ENCODE peak calls at places on chromosomes 4 and X, in ten cellular contexts. G, E, Z, B, X, T, M, I, L and K are unnamed samples.

GRCh38 chrX:75781618-75782017 is 3.4 kb downstream of the MAGEE2 start:
- DNase-seq in Z (no peak), I (no peak), G (no peak), T (no peak), X (no peak), M (no peak), L (no peak), E (no peak), B (no peak), K (no peak)

GRCh38 chr4:119211856-119212250 is 660 bp upstream of the USP53 start:
- DNase-seq in X (no peak), M (no peak), I (no peak), L (no peak), Z (no peak), B (no peak), G (no peak), E (no peak), T (no peak), K (no peak)

GRCh38 chr4:118354913-118355312 is 2.1 kb upstream of the PRSS12 start:
- DNase-seq in I (no peak), T (no peak), E (no peak), X (no peak), B (no peak), L (no peak), M (no peak), Z (no peak), G (no peak), K (no peak)

GRCh38 chr4:114273246-114273645 is 293.8 kb upstream of the ARSJ start:
- DNase-seq in Z (no peak), M (no peak), E (no peak), T (no peak), I (no peak), L (no peak), G (no peak), X (no peak), B (no peak), K (no peak)

GRCh38 chr4:153122855-153123254 is 81.4 kb upstream of the TRIM2 start:
- DNase-seq in L (no peak), T (no peak), M (no peak), I (no peak), Z (no peak), G (no peak), E (no peak), B (no peak), X (no peak), K (no peak)

GRCh38 chr4:65968873-65969272 is 298.6 kb upstream of the EPHA5 start:
- DNase-seq in M (no peak), Z (no peak), B (no peak), L (no peak), E (peak), G (no peak), T (no peak), X (no peak), I (no peak), K (no peak)

GRCh38 chrX:151896734-151897474 is 15.8 kb upstream of the MAGEA4 start:
- DNase-seq in G (peak), T (peak), E (peak), X (no peak), L (no peak), Z (no peak), I (no peak), B (peak), M (no peak), K (no peak)

GRCh38 chr4:69849969-69850368 is 10.0 kb downstream of the SULT1E1 start:
- DNase-seq in L (no peak), Z (no peak), I (no peak), X (no peak), E (no peak), G (no peak), T (no peak), M (no peak), B (no peak), K (no peak)

GRCh38 chr4:125666635-125667034 is 351.9 kb downstream of the FAT4 start:
- DNase-seq in B (no peak), G (no peak), L (no peak), X (no peak), Z (no peak), M (no peak), I (no peak), E (no peak), T (no peak), K (no peak)

GRCh38 chr4:182338731-182339130 is 95.5 kb downstream of the TENM3 start:
- DNase-seq in T (no peak), X (peak), G (no peak), E (no peak), L (no peak), I (no peak), B (peak), M (no peak), Z (no peak), K (no peak)

GRCh38 chr4:185811509-185812364 is at the start of gene SORBS2:
- DNase-seq in G (peak), Z (no peak), E (peak), L (no peak), X (no peak), T (no peak), I (no peak), M (peak), B (no peak), K (no peak)

GRCh38 chrX:154372612-154373022 is 1.8 kb downstream of the FLNA start:
- DNase-seq in Z (no peak), I (no peak), G (no peak), L (no peak), E (no peak), X (no peak), T (no peak), M (no peak), B (no peak), K (no peak)

GRCh38 chrX:38594434-38594833 is 33.1 kb downstream of the TSPAN7 start:
- DNase-seq in L (no peak), G (no peak), T (no peak), E (no peak), B (no peak), Z (no peak), I (no peak), M (no peak), X (no peak), K (no peak)

GRCh38 chr4:159674241-159674640 is 571.4 kb downstream of the RAPGEF2 start:
- DNase-seq in I (no peak), M (no peak), X (no peak), L (no peak), T (no peak), Z (no peak), B (no peak), G (no peak), E (no peak), K (no peak)

GRCh38 chrX:370244-370962 is 16.3 kb downstream of the PPP2R3B start:
- DNase-seq in X (no peak), B (no peak), L (peak), E (no peak), Z (no peak), I (no peak), T (no peak), G (no peak), M (no peak), K (no peak)

GRCh38 chrX:48648299-48648698 is 35.3 kb upstream of the WAS start:
- DNase-seq in I (no peak), T (peak), Z (peak), E (peak), X (peak), B (peak), L (no peak), G (peak), M (peak), K (no peak)

GRCh38 chr4:92035666-92036065 is 268.1 kb upstream of the GRID2 start:
- DNase-seq in M (no peak), X (no peak), T (no peak), B (no peak), L (no peak), E (no peak), Z (no peak), G (no peak), I (no peak), K (no peak)

GRCh38 chr4:8727546-8728510 is 135.3 kb downstream of the CPZ start:
- DNase-seq in X (no peak), M (no peak), T (no peak), E (no peak), I (no peak), L (peak), B (no peak), Z (no peak), G (no peak), K (no peak)

GRCh38 chr4:109434007-109434792 is 585 bp downstream of the SEC24B start:
- DNase-seq in T (no peak), I (peak), L (no peak), Z (no peak), E (peak), M (peak), G (no peak), X (peak), B (peak), K (no peak)

GRCh38 chrX:26914232-26914631 is 548.9 kb downstream of the PPP4R3C start:
- DNase-seq in L (no peak), G (no peak), B (no peak), E (peak), X (no peak), T (no peak), Z (no peak), I (no peak), M (no peak), K (no peak)